ENCODE peak calls at places on chromosomes 12 and 14, in ten cellular contexts. D, Q, V, S, R, W, F, O, U and X are unnamed samples.

GRCh38 chr12:68223067-68223747 is 2.4 kb downstream of the IL26 start:
- DNase-seq in D (peak), Q (peak), V (peak), S (peak), R (peak), W (peak), F (no peak), O (peak), U (peak), X (peak)

GRCh38 chr12:106288510-106289195 is 13.9 kb upstream of the TCP11L2 start:
- DNase-seq in D (peak), Q (no peak), V (peak), S (peak), R (no peak), W (peak), F (no peak), O (no peak), U (peak), X (no peak)

GRCh38 chr12:66584673-66585072 is 94.2 kb downstream of the GRIP1 start:
- DNase-seq in D (no peak), Q (no peak), V (no peak), S (peak), R (no peak), W (no peak), F (no peak), O (no peak), U (no peak), X (no peak)

GRCh38 chr14:71358209-71358931 is 451.1 kb downstream of the PCNX1 start:
- DNase-seq in D (no peak), Q (no peak), V (no peak), S (no peak), R (no peak), W (no peak), F (no peak), O (no peak), U (peak), X (no peak)

GRCh38 chr12:82359115-82359478 is 768 bp downstream of the METTL25 start:
- DNase-seq in D (peak), Q (peak), V (no peak), S (peak), R (no peak), W (no peak), F (no peak), O (peak), U (no peak), X (no peak)

GRCh38 chr12:109863961-109864712 is 16.2 kb downstream of the GLTP start:
- DNase-seq in D (peak), Q (no peak), V (peak), S (peak), R (no peak), W (no peak), F (no peak), O (no peak), U (no peak), X (no peak)

GRCh38 chr12:47032644-47033043 is 46.8 kb upstream of the PCED1B start:
- DNase-seq in D (peak), Q (no peak), V (peak), S (peak), R (no peak), W (peak), F (no peak), O (peak), U (no peak), X (no peak)

GRCh38 chr14:71908141-71908540 is 24.1 kb upstream of the RGS6 start:
- DNase-seq in D (no peak), Q (no peak), V (no peak), S (peak), R (no peak), W (no peak), F (no peak), O (peak), U (no peak), X (no peak)

GRCh38 chr12:123794027-123794426 is 31.9 kb downstream of the DNAH10 start:
- DNase-seq in D (no peak), Q (no peak), V (no peak), S (no peak), R (no peak), W (no peak), F (no peak), O (no peak), U (no peak), X (no peak)

GRCh38 chr14:99436247-99437180 is 44.1 kb downstream of the SETD3 start:
- DNase-seq in D (peak), Q (no peak), V (no peak), S (peak), R (no peak), W (peak), F (no peak), O (no peak), U (no peak), X (no peak)

GRCh38 chr14:90536511-90537191 is 139.8 kb downstream of the CALM1 start:
- DNase-seq in D (no peak), Q (no peak), V (no peak), S (no peak), R (no peak), W (no peak), F (no peak), O (no peak), U (no peak), X (no peak)

GRCh38 chr14:56085471-56085870 is 32.7 kb upstream of the PELI2 start:
- DNase-seq in D (no peak), Q (no peak), V (no peak), S (no peak), R (no peak), W (no peak), F (no peak), O (no peak), U (no peak), X (no peak)

GRCh38 chr14:72024043-72024407 is 91.8 kb downstream of the RGS6 start:
- DNase-seq in D (peak), Q (no peak), V (no peak), S (peak), R (peak), W (no peak), F (no peak), O (peak), U (peak), X (no peak)

GRCh38 chr12:25979563-25979962 is 21.1 kb downstream of the RASSF8 start:
- DNase-seq in D (peak), Q (no peak), V (peak), S (peak), R (no peak), W (no peak), F (no peak), O (no peak), U (no peak), X (no peak)

GRCh38 chr12:14264316-14264715 is 101.2 kb upstream of the ATF7IP start:
- DNase-seq in D (peak), Q (no peak), V (no peak), S (peak), R (no peak), W (no peak), F (no peak), O (no peak), U (no peak), X (no peak)

GRCh38 chr12:53820503-53820902 is 68.7 kb upstream of the CISTR start:
- DNase-seq in D (peak), Q (no peak), V (peak), S (peak), R (no peak), W (no peak), F (no peak), O (no peak), U (no peak), X (no peak)

GRCh38 chr14:104870368-104871144 is 5.5 kb downstream of the CEP170B start:
- DNase-seq in D (peak), Q (peak), V (no peak), S (peak), R (no peak), W (no peak), F (no peak), O (peak), U (peak), X (no peak)

GRCh38 chr12:44835641-44836379 is 40.3 kb downstream of the NELL2 start:
- DNase-seq in D (no peak), Q (peak), V (no peak), S (peak), R (no peak), W (no peak), F (no peak), O (no peak), U (no peak), X (no peak)

GRCh38 chr14:81638656-81639055 is 105.0 kb upstream of the SEL1L start:
- DNase-seq in D (no peak), Q (no peak), V (no peak), S (no peak), R (no peak), W (no peak), F (no peak), O (no peak), U (no peak), X (no peak)

GRCh38 chr14:23939607-23940326 is 13.8 kb upstream of the DHRS4 start:
- DNase-seq in D (no peak), Q (no peak), V (no peak), S (no peak), R (no peak), W (no peak), F (no peak), O (no peak), U (no peak), X (no peak)

GRCh38 chr14:59630281-59630963 is 53.8 kb upstream of the CCDC175 start:
- DNase-seq in D (peak), Q (no peak), V (no peak), S (peak), R (no peak), W (no peak), F (no peak), O (peak), U (no peak), X (no peak)

GRCh38 chr12:7989827-7990491 is 42.6 kb upstream of the FOXJ2 start:
- DNase-seq in D (no peak), Q (peak), V (no peak), S (no peak), R (peak), W (no peak), F (peak), O (no peak), U (peak), X (peak)

GRCh38 chr12:120646044-120646443 is 5.6 kb downstream of the CABP1 start:
- DNase-seq in D (no peak), Q (no peak), V (no peak), S (no peak), R (no peak), W (no peak), F (no peak), O (no peak), U (no peak), X (no peak)

GRCh38 chr12:90947869-90948268 is 7.1 kb downstream of the CCER1 start:
- DNase-seq in D (no peak), Q (no peak), V (no peak), S (no peak), R (no peak), W (no peak), F (no peak), O (no peak), U (no peak), X (no peak)

GRCh38 chr12:5433081-5433839 is 1.4 kb downstream of the NTF3 start:
- DNase-seq in D (no peak), Q (no peak), V (no peak), S (peak), R (no peak), W (no peak), F (no peak), O (peak), U (no peak), X (no peak)

GRCh38 chr14:68124885-68125731 is 305.5 kb downstream of the RAD51B start:
- DNase-seq in D (peak), Q (no peak), V (peak), S (peak), R (no peak), W (no peak), F (no peak), O (no peak), U (no peak), X (no peak)

GRCh38 chr12:79155703-79156102 is 291.1 kb downstream of the SYT1 start:
- DNase-seq in D (peak), Q (no peak), V (peak), S (peak), R (no peak), W (no peak), F (no peak), O (no peak), U (no peak), X (no peak)

GRCh38 chr12:1970331-1970900 is 33.8 kb downstream of the DCP1B start:
- DNase-seq in D (peak), Q (no peak), V (no peak), S (no peak), R (no peak), W (no peak), F (no peak), O (no peak), U (no peak), X (no peak)

GRCh38 chr12:32062841-32063240 is 43.8 kb upstream of the BICD1 start:
- DNase-seq in D (no peak), Q (no peak), V (no peak), S (no peak), R (no peak), W (no peak), F (no peak), O (no peak), U (no peak), X (no peak)

GRCh38 chr12:49873361-49873934 is 30.3 kb downstream of the FAIM2 start:
- DNase-seq in D (peak), Q (no peak), V (no peak), S (peak), R (no peak), W (no peak), F (no peak), O (no peak), U (no peak), X (peak)

GRCh38 chr14:62645649-62646048 is 399.6 kb downstream of the KCNH5 start:
- DNase-seq in D (peak), Q (no peak), V (no peak), S (no peak), R (no peak), W (no peak), F (no peak), O (no peak), U (no peak), X (no peak)

GRCh38 chr12:32727237-32727636 is 28.5 kb downstream of the YARS2 start:
- DNase-seq in D (no peak), Q (no peak), V (no peak), S (no peak), R (no peak), W (no peak), F (no peak), O (no peak), U (no peak), X (no peak)

GRCh38 chr12:41967668-41968649 is 176.7 kb downstream of the GXYLT1 start:
- DNase-seq in D (no peak), Q (no peak), V (no peak), S (no peak), R (no peak), W (no peak), F (no peak), O (peak), U (no peak), X (no peak)

GRCh38 chr14:92644166-92644565 is 104.3 kb downstream of the LGMN start:
- DNase-seq in D (peak), Q (no peak), V (peak), S (peak), R (no peak), W (no peak), F (no peak), O (no peak), U (no peak), X (no peak)

GRCh38 chr12:53097564-53098353 is at the start of gene IGFBP6:
- DNase-seq in D (peak), Q (no peak), V (peak), S (peak), R (peak), W (no peak), F (peak), O (peak), U (peak), X (peak)

GRCh38 chr14:25836647-25837046 is 761.2 kb downstream of the NOVA1 start:
- DNase-seq in D (no peak), Q (no peak), V (no peak), S (no peak), R (no peak), W (no peak), F (no peak), O (no peak), U (no peak), X (no peak)

GRCh38 chr12:105983622-105984325 is 155.0 kb downstream of the NUAK1 start:
- DNase-seq in D (peak), Q (no peak), V (peak), S (peak), R (no peak), W (no peak), F (no peak), O (no peak), U (no peak), X (no peak)

GRCh38 chr12:59086124-59086523 is 165.8 kb upstream of the LRIG3 start:
- DNase-seq in D (no peak), Q (no peak), V (no peak), S (no peak), R (no peak), W (no peak), F (no peak), O (no peak), U (no peak), X (no peak)